ENCODE peak calls at places on chromosomes 2 and 18, in six cellular contexts. N is A549, G is K562, W is SK-N-SH, C is GM12878, J is HepG2. O is an unnamed sample.

GRCh38 chr2:215324811-215325210 is 13.0 kb downstream of the ATIC start:
- DNase-seq in N (no peak), G (no peak), W (no peak), C (no peak), J (no peak), O (no peak)

GRCh38 chr2:115782286-115782685 is 1339.8 kb downstream of the DPP10 start:
- DNase-seq in N (no peak), G (no peak), W (no peak), C (no peak), J (no peak), O (no peak)

GRCh38 chr2:8121826-8122505 is 559.9 kb upstream of the ID2 start:
- DNase-seq in N (no peak), G (no peak), W (no peak), C (no peak), J (no peak), O (no peak)

GRCh38 chr2:68377137-68377780 is 12.2 kb downstream of the PLEK start:
- DNase-seq in N (no peak), G (no peak), W (no peak), C (no peak), J (no peak), O (no peak)

GRCh38 chr2:127545189-127545588 is 9.7 kb downstream of the MYO7B start:
- DNase-seq in N (no peak), G (no peak), W (no peak), C (no peak), J (no peak), O (no peak)

GRCh38 chr2:68367918-68368656 is 3.0 kb downstream of the PLEK start:
- DNase-seq in N (no peak), G (no peak), W (no peak), C (no peak), J (no peak), O (no peak)

GRCh38 chr2:10004401-10004800 is 38.9 kb upstream of the KLF11 start:
- DNase-seq in N (no peak), G (no peak), W (no peak), C (no peak), J (no peak), O (no peak)

GRCh38 chr2:181581534-181581933 is 75.4 kb downstream of the CERKL start:
- DNase-seq in N (no peak), G (no peak), W (no peak), C (no peak), J (no peak), O (no peak)

GRCh38 chr2:134193774-134194173 is 60.1 kb upstream of the MGAT5 start:
- DNase-seq in N (no peak), G (no peak), W (no peak), C (no peak), J (no peak), O (no peak)

GRCh38 chr2:74849228-74849892 is 15.4 kb downstream of the HK2 start:
- DNase-seq in N (no peak), G (no peak), W (no peak), C (peak; percentile 62), J (no peak), O (no peak)

GRCh38 chr18:12631831-12632477 is 26.0 kb downstream of the SPIRE1 start:
- DNase-seq in N (no peak), G (no peak), W (no peak), C (no peak), J (no peak), O (no peak)

GRCh38 chr2:239257511-239257937 is 143.3 kb downstream of the HDAC4 start:
- DNase-seq in N (no peak), G (peak; percentile 62), W (no peak), C (no peak), J (peak; percentile 64), O (no peak)

GRCh38 chr18:37450434-37451133 is 115.0 kb downstream of the CELF4 start:
- DNase-seq in N (no peak), G (no peak), W (peak; percentile 81), C (no peak), J (no peak), O (peak; percentile 46)

GRCh38 chr2:235832941-235833340 is 335.2 kb downstream of the GBX2 start:
- DNase-seq in N (no peak), G (no peak), W (no peak), C (no peak), J (no peak), O (no peak)

GRCh38 chr2:20222769-20223344 is 2.1 kb downstream of the SDC1 start:
- DNase-seq in N (no peak), G (no peak), W (no peak), C (no peak), J (no peak), O (no peak)

GRCh38 chr18:67428148-67428547 is 88.4 kb downstream of the DSEL start:
- DNase-seq in N (no peak), G (no peak), W (no peak), C (no peak), J (no peak), O (no peak)

GRCh38 chr18:26803643-26804042 is 61.9 kb downstream of the AQP4 start:
- DNase-seq in N (no peak), G (no peak), W (no peak), C (no peak), J (no peak), O (no peak)

GRCh38 chr2:60260646-60261296 is 292.7 kb downstream of the BCL11A start:
- DNase-seq in N (peak; percentile 51), G (no peak), W (no peak), C (no peak), J (no peak), O (no peak)

GRCh38 chr2:229852565-229852964 is 69.2 kb downstream of the TRIP12 start:
- DNase-seq in N (no peak), G (no peak), W (no peak), C (peak; percentile 42), J (no peak), O (no peak)

GRCh38 chr2:75053484-75054112 is 95.2 kb downstream of the POLE4 start:
- DNase-seq in N (peak; percentile 62), G (peak; percentile 52), W (peak; percentile 58), C (peak; percentile 69), J (peak; percentile 65), O (peak; percentile 31)

GRCh38 chr2:7707723-7708122 is 790.5 kb downstream of the RNF144A start:
- DNase-seq in N (peak; percentile 37), G (no peak), W (no peak), C (no peak), J (no peak), O (no peak)

GRCh38 chr2:69844560-69844959 is 15.1 kb downstream of the GMCL1 start:
- DNase-seq in N (no peak), G (no peak), W (no peak), C (no peak), J (no peak), O (no peak)

GRCh38 chr2:25582079-25582830 is 91.1 kb downstream of the DTNB start:
- DNase-seq in N (no peak), G (no peak), W (no peak), C (no peak), J (no peak), O (no peak)

GRCh38 chr2:74130211-74130995 is 17.3 kb downstream of the BOLA3 start:
- DNase-seq in N (no peak), G (no peak), W (no peak), C (no peak), J (no peak), O (no peak)

GRCh38 chr2:25805987-25806386 is 72.3 kb downstream of the ASXL2 start:
- DNase-seq in N (no peak), G (no peak), W (no peak), C (no peak), J (no peak), O (no peak)

GRCh38 chr2:61421611-61422010 is 49.3 kb downstream of the USP34 start:
- DNase-seq in N (no peak), G (no peak), W (no peak), C (no peak), J (no peak), O (no peak)

GRCh38 chr2:17273066-17273465 is 245.2 kb downstream of the RAD51AP2 start:
- DNase-seq in N (no peak), G (no peak), W (no peak), C (no peak), J (no peak), O (no peak)

GRCh38 chr18:76459687-76460350 is 35.2 kb downstream of the ZNF516 start:
- DNase-seq in N (peak; percentile 81), G (no peak), W (no peak), C (no peak), J (no peak), O (no peak)
- TF ChIP-seq CHD2 in N (no peak), G (no peak), W (no peak), C (no peak), J (no peak), O (no peak)

DNA sequence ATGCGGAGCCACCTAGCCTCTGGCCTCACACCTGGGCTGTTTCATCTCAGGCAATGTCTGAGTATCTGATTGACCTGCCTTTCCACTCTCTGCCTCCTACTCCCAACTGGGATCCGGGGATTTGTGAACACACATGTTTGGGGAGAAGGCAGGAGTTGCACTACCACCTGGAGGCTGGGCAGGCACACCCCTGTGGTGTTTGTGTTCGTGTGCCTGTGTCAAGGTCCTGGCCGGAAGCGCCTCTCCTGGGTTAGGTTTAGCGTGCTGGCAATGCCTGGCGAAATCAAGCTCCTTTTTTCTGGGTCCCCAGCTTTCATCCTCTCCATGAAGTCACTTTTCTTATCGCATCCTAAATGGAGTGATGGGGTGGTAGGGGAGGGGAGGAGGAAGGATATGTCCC is 63.9 kb downstream of the GATA6 start:
- DNase-seq in N (no peak), G (no peak), W (no peak), C (no peak), J (no peak), O (no peak)
- TF ChIP-seq CHD2 in N (no peak), G (no peak), W (no peak), C (no peak), J (no peak), O (no peak)

DNA sequence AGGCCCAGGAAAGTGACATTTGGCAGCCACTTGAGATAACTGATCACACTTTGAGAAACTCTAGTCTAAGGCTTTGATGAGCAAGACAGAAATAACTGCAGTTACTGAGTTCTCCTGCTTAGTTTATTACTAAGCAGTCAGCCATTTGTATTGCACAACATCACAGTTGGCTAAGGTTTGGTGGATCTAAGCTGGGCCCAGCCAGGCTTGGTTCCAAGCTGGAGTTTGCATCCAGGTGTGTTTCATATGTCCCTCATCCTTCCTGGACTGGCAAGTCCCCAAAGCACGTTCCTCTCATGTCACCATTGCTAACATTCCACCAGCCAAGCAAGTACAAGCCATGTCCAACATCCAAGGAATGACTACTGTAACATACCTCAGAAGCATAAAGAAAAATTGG is 71.3 kb upstream of the ZNF532 start:
- DNase-seq in N (peak; percentile 71), G (no peak), W (no peak), C (no peak), J (no peak), O (no peak)
- TF ChIP-seq CHD2 in N (no peak), G (no peak), W (no peak), C (no peak), J (no peak), O (no peak)

DNA sequence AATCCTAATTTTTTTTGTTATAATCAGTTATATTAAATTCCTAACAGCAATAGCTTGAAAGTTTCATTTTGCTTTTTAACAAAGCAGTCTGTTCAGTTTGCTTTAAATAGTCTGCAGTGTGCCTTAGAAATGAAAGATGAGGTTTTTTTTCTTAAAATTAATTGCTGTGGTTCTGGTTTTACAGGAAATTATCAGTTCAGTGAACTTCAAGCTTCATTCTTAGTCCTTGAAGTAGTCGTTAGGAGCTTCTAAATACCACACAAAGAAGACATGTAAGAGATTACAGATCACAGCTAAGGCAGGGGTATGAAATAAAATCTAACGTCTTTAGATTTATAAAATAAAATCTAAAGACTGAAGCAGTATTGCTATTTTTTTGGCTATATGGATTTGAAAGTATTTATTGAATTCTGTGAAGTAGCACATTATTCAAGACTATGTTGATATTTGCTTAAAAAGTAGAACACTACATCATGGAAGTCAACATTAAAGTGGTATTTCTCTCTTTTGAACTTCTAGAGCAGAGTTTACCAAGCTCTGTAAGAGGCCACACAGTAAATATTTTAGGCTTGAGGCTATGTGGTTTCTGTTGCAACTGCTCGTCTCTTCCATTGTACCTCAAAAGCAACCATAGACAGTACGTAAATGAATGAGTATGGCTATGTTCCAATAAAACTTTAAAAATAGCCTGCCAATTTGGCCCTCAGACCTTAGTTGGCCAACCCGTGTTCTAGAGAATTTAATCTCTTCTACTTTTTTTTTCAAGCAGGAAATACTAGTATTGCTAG is 81.5 kb upstream of the STON1 start:
- DNase-seq in N (no peak), G (no peak), W (no peak), C (peak; percentile 53), J (peak; percentile 85), O (no peak)
- TF ChIP-seq CHD2 in N (no peak), G (no peak), W (no peak), C (no peak), J (no peak), O (no peak)